ENCODE peak calls at places on chromosomes 12 and 14, in six cellular contexts. K is H9, X is mesenchymal stem cell, U is neuronal stem cell, M is H1, B is trophoblast cell. J is an unnamed sample.

GRCh38 chr14:30621354-30621953 is 665 bp upstream of the SCFD1 start:
- DNase-seq in K (peak), X (no peak), U (peak), M (no peak), B (peak), J (peak)

GRCh38 chr14:33949051-33950037 is 1.5 kb downstream of the EGLN3 start:
- DNase-seq in K (no peak), X (peak), U (no peak), M (no peak), B (no peak), J (no peak)

GRCh38 chr14:68094158-68094557 is 274.6 kb downstream of the RAD51B start:
- DNase-seq in K (no peak), X (no peak), U (no peak), M (no peak), B (no peak), J (no peak)

GRCh38 chr12:57135939-57136338 is 7.7 kb downstream of the LRP1 start:
- DNase-seq in K (peak), X (peak), U (no peak), M (no peak), B (no peak), J (peak)

GRCh38 chr12:18079541-18080230 is 10.3 kb downstream of the RERGL start:
- DNase-seq in K (no peak), X (no peak), U (no peak), M (no peak), B (no peak), J (no peak)

GRCh38 chr14:68943107-68943506 is 36.0 kb downstream of the ACTN1 start:
- DNase-seq in K (no peak), X (no peak), U (no peak), M (no peak), B (peak), J (peak)

GRCh38 chr12:117522559-117522958 is 161.1 kb upstream of the NOS1 start:
- DNase-seq in K (no peak), X (no peak), U (no peak), M (no peak), B (no peak), J (no peak)

GRCh38 chr14:61498811-61499210 is 177.4 kb downstream of the PRKCH start:
- DNase-seq in K (no peak), X (no peak), U (no peak), M (no peak), B (no peak), J (peak)

GRCh38 chr14:104768437-104769323 is 15.7 kb downstream of the SIVA1 start:
- DNase-seq in K (peak), X (peak), U (peak), M (peak), B (peak), J (peak)

GRCh38 chr14:99806841-99807240 is 13.6 kb downstream of the EML1 start:
- DNase-seq in K (no peak), X (no peak), U (no peak), M (no peak), B (peak), J (no peak)

GRCh38 chr12:117733292-117733805 is 235.4 kb downstream of the KSR2 start:
- DNase-seq in K (peak), X (no peak), U (no peak), M (no peak), B (no peak), J (no peak)

GRCh38 chr12:98572010-98572409 is 21.5 kb upstream of the SLC25A3 start:
- DNase-seq in K (peak), X (no peak), U (no peak), M (no peak), B (peak), J (no peak)

GRCh38 chr12:28569698-28570411 is 379.6 kb downstream of the CCDC91 start:
- DNase-seq in K (no peak), X (peak), U (no peak), M (no peak), B (peak), J (peak)

GRCh38 chr14:100755649-100756048 is 29.0 kb downstream of the DLK1 start:
- DNase-seq in K (no peak), X (peak), U (no peak), M (no peak), B (no peak), J (peak)

GRCh38 chr14:91388551-91388975 is 29.1 kb downstream of the CCDC88C start:
- DNase-seq in K (no peak), X (peak), U (no peak), M (no peak), B (peak), J (peak)

GRCh38 chr14:36069535-36069900 is 107.0 kb downstream of the PTCSC3 start:
- DNase-seq in K (peak), X (peak), U (peak), M (peak), B (peak), J (peak)

GRCh38 chr12:53499261-53500118 is at the start of gene MAP3K12:
- DNase-seq in K (peak), X (peak), U (peak), M (no peak), B (peak), J (peak)

GRCh38 chr14:69610020-69610858 is 1.2 kb upstream of the SUSD6 start:
- DNase-seq in K (no peak), X (no peak), U (no peak), M (no peak), B (no peak), J (no peak)

GRCh38 chr14:61694039-61694438 is 1.3 kb upstream of the HIF1A start:
- DNase-seq in K (no peak), X (no peak), U (no peak), M (no peak), B (no peak), J (no peak)

GRCh38 chr12:6062427-6063378 is 61.8 kb downstream of the VWF start:
- DNase-seq in K (peak), X (peak), U (peak), M (no peak), B (peak), J (peak)

GRCh38 chr12:64232201-64232600 is 10.1 kb upstream of the KICS2 start:
- DNase-seq in K (no peak), X (no peak), U (no peak), M (no peak), B (peak), J (no peak)

GRCh38 chr14:35992816-35993511 is 166.8 kb downstream of the BRMS1L start:
- DNase-seq in K (no peak), X (no peak), U (no peak), M (no peak), B (no peak), J (no peak)

GRCh38 chr14:80705241-80705980 is 236.1 kb downstream of the CEP128 start:
- DNase-seq in K (no peak), X (no peak), U (no peak), M (no peak), B (peak), J (no peak)

GRCh38 chr12:113831016-113831415 is 135.1 kb downstream of the RBM19 start:
- DNase-seq in K (no peak), X (no peak), U (no peak), M (no peak), B (no peak), J (peak)
- H4K91ac ChIP-seq in K (no peak), X (no peak), U (no peak), M (no peak), B (no peak), J (no peak)

GRCh38 chr14:20461230-20462141 is at the start of gene PIP4P1:
- DNase-seq in K (peak), X (peak), U (peak), M (peak), B (peak), J (peak)
- H2BK5ac ChIP-seq in K (no peak), X (no peak), U (peak), M (peak), B (peak), J (peak)

DNA sequence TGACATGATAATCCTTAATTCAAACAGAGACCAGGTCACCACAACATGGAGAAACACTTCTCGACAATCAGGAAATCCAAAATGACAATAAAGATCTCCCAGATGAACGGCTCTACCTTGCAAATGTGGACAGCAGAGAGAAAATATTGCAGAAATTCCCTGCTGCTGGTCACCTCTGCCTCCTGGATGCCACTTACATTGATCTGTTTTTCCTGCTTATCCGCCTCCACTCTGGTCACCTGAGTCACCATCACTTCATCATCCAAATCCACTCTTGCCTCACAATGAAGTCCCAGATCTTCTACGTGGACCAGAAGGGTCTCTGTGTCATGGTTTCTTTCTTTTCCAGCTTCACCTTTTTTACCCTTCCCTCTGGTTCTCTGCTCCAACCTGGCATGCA is 21.1 kb downstream of the TTC9 start:
- DNase-seq in K (no peak), X (no peak), U (no peak), M (no peak), B (peak), J (no peak)
- H4K91ac ChIP-seq in K (no peak), X (no peak), U (no peak), M (no peak), B (no peak), J (no peak)

GRCh38 chr12:69239922-69240624 is 704 bp downstream of the CPSF6 start:
- DNase-seq in K (peak), X (peak), U (peak), M (no peak), B (peak), J (peak)
- H2BK5ac ChIP-seq in K (no peak), X (peak), U (peak), M (peak), B (peak), J (peak)

DNA sequence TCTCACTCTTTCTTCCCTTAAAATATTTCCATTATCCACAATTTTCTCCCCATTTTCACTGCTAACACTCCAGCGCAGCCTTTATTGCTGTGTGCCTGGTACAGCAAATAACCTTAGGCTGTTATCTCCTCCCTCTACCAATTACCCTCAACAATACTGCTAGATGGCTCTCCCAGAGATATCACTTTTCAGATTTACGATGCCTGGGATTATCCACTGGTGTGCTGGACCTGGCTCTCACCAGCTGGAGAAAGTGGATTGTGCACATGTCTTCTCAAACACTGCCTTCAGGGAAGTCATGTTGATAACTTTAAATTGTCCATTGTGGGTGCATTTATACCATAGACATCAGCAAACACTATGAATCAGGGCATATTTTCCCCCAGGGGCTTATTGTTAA is 101.9 kb upstream of the ADAMTS20 start:
- DNase-seq in K (no peak), X (no peak), U (no peak), M (no peak), B (no peak), J (no peak)
- H4K91ac ChIP-seq in K (no peak), X (no peak), U (no peak), M (no peak), B (no peak), J (no peak)

GRCh38 chr14:22383515-22384166 is 205.4 kb downstream of the DAD1 start:
- DNase-seq in K (no peak), X (no peak), U (no peak), M (no peak), B (no peak), J (no peak)
- H2BK5ac ChIP-seq in K (no peak), X (no peak), U (no peak), M (no peak), B (no peak), J (no peak)

GRCh38 chr12:45654002-45654401 is 75.5 kb upstream of the ARID2 start:
- DNase-seq in K (no peak), X (no peak), U (no peak), M (no peak), B (no peak), J (no peak)

GRCh38 chr12:45644521-45644920 is 85.0 kb upstream of the ARID2 start:
- DNase-seq in K (no peak), X (peak), U (no peak), M (no peak), B (no peak), J (peak)

GRCh38 chr12:45651029-45651428 is 78.5 kb upstream of the ARID2 start:
- DNase-seq in K (no peak), X (no peak), U (no peak), M (no peak), B (no peak), J (no peak)

GRCh38 chr12:45646851-45647581 is 82.5 kb upstream of the ARID2 start:
- DNase-seq in K (no peak), X (no peak), U (no peak), M (no peak), B (no peak), J (no peak)

DNA sequence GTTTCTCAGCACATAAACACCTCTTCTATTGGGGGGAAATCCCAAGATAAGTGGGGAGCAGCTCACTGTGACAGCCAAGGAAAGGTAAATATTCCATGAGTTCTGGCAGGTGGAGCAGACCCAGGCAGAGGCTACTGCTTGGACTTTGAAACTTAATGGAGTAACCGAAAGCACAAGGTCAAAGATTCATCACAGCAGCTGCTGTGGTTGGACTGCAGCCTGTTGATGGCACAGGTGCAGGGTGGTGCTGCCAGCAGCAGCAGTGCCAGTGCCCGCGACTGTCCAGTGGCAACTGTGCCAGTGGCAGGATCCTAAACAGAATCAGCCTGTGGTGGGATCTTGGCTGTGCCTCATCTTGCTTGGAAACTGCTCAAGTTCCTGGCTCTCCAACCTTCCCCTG is 81.4 kb upstream of the ARID2 start:
- DNase-seq in K (no peak), X (no peak), U (no peak), M (no peak), B (no peak), J (no peak)
- H4K91ac ChIP-seq in K (no peak), X (peak), U (no peak), M (no peak), B (no peak), J (no peak)

GRCh38 chr12:42802688-42803279 is 213.2 kb upstream of the PRICKLE1 start:
- DNase-seq in K (no peak), X (no peak), U (no peak), M (no peak), B (no peak), J (peak)

GRCh38 chr12:42794811-42795210 is 205.3 kb upstream of the PRICKLE1 start:
- DNase-seq in K (no peak), X (no peak), U (no peak), M (no peak), B (no peak), J (peak)

GRCh38 chr12:42801271-42801670 is 211.7 kb upstream of the PRICKLE1 start:
- DNase-seq in K (no peak), X (no peak), U (no peak), M (no peak), B (no peak), J (no peak)

GRCh38 chr12:42798811-42799438 is 209.4 kb upstream of the PRICKLE1 start:
- DNase-seq in K (no peak), X (no peak), U (no peak), M (no peak), B (no peak), J (peak)
- H2BK5ac ChIP-seq in K (no peak), X (no peak), U (no peak), M (no peak), B (no peak), J (peak)

GRCh38 chr14:76181546-76181945 is 29.8 kb downstream of the GPATCH2L start:
- DNase-seq in K (no peak), X (peak), U (no peak), M (no peak), B (peak), J (no peak)
- H4K91ac ChIP-seq in K (no peak), X (no peak), U (no peak), M (no peak), B (no peak), J (no peak)